ENCODE peak calls at places on chromosomes 4 and X, in six cellular contexts. V is GM12892, W is A549, D is uterus, C is spleen, M is right lobe of liver. Y is an unnamed sample.

GRCh38 chr4:6472387-6473263 is at the start of gene PPP2R2C:
- DNase-seq in W (peak; percentile 26), C (peak; percentile 65), D (no peak), V (no peak), M (no peak), Y (no peak)

GRCh38 chr4:40423735-40424134 is 88.6 kb downstream of the CHRNA9 start:
- DNase-seq in D (no peak), M (no peak), V (no peak), W (peak; percentile 43), C (no peak), Y (no peak)

GRCh38 chr4:140982613-140983340 is 150.5 kb downstream of the RNF150 start:
- DNase-seq in D (no peak), V (no peak), W (no peak), M (no peak), C (no peak), Y (peak; percentile 50)

GRCh38 chr4:10093801-10094552 is 22.6 kb downstream of the WDR1 start:
- DNase-seq in M (peak; percentile 43), D (no peak), W (no peak), C (no peak), V (no peak), Y (peak; percentile 77)

GRCh38 chr4:10832989-10833635 is 148.5 kb upstream of the CLNK start:
- DNase-seq in C (no peak), W (no peak), M (no peak), V (no peak), D (no peak), Y (no peak)

GRCh38 chrX:17535229-17535628 is 160.2 kb downstream of the NHS start:
- DNase-seq in C (no peak), D (no peak), M (no peak), V (peak; percentile 18), W (peak; percentile 46), Y (peak; percentile 32)

GRCh38 chr4:182492456-182492855 is 249.3 kb downstream of the TENM3 start:
- DNase-seq in C (no peak), V (no peak), D (no peak), M (no peak), W (no peak), Y (no peak)

GRCh38 chr4:155780773-155781172 is 22.0 kb downstream of the GUCY1B1 start:
- DNase-seq in C (no peak), V (no peak), D (no peak), M (no peak), W (no peak), Y (no peak)

GRCh38 chrX:76454456-76454927 is 27.0 kb downstream of the MAGEE1 start:
- DNase-seq in D (no peak), V (no peak), W (peak; percentile 23), M (no peak), C (peak; percentile 24), Y (no peak)

GRCh38 chr4:139281212-139281611 is 1.2 kb upstream of the MGARP start:
- DNase-seq in V (no peak), M (no peak), C (no peak), D (no peak), W (peak; percentile 14), Y (no peak)

GRCh38 chr4:76666940-76667532 is 230.9 kb downstream of the SOWAHB start:
- DNase-seq in V (no peak), W (no peak), C (no peak), M (no peak), D (no peak), Y (no peak)

GRCh38 chr4:137610960-137611359 is 78.7 kb upstream of the PCDH18 start:
- DNase-seq in V (no peak), W (peak; percentile 13), C (no peak), M (no peak), D (no peak), Y (no peak)

GRCh38 chrX:1577845-1578244 is 13.6 kb upstream of the AKAP17A start:
- DNase-seq in W (no peak), V (no peak), C (no peak), M (no peak), D (no peak), Y (no peak)

GRCh38 chrX:16484338-16484737 is 165.6 kb upstream of the S100G start:
- DNase-seq in D (no peak), V (no peak), M (no peak), C (no peak), W (peak; percentile 33), Y (peak; percentile 24)

GRCh38 chr4:681736-682451 is 7.1 kb downstream of the SLC49A3 start:
- DNase-seq in D (no peak), M (peak; percentile 70), V (no peak), C (peak; percentile 84), W (peak; percentile 30), Y (peak; percentile 56)

GRCh38 chr4:124415206-124415605 is 297.3 kb downstream of the ANKRD50 start:
- DNase-seq in V (no peak), C (no peak), W (no peak), D (no peak), M (no peak), Y (no peak)

GRCh38 chrX:48703642-48704481 is 7.3 kb downstream of the SUV39H1 start:
- DNase-seq in W (peak; percentile 22), D (no peak), M (no peak), C (peak; percentile 38), V (no peak), Y (no peak)

GRCh38 chrX:11437642-11438379 is 144.6 kb downstream of the AMELX start:
- DNase-seq in D (no peak), W (no peak), C (no peak), V (no peak), M (peak; percentile 60), Y (no peak)

GRCh38 chr4:119212251-119212963 is at the start of gene USP53:
- DNase-seq in M (peak; percentile 99), V (peak; percentile 79), C (peak; percentile 99), W (peak; percentile 97), D (peak; percentile 98), Y (peak; percentile 99)
- TF ChIP-seq POLR2A in M (peak; percentile 98), V (peak; percentile 74), C (peak; percentile 28), W (peak; percentile 76), D (peak; percentile 96), Y (peak; percentile 93)

GRCh38 chr4:78671812-78672440 is 104.2 kb upstream of the BMP2K start:
- DNase-seq in C (no peak), V (no peak), D (no peak), W (no peak), M (no peak), Y (no peak)

GRCh38 chr4:78669453-78669852 is 106.7 kb upstream of the BMP2K start:
- DNase-seq in M (no peak), D (no peak), W (peak; percentile 35), C (no peak), V (no peak), Y (no peak)

GRCh38 chr4:78672441-78672815 is 103.7 kb upstream of the BMP2K start:
- DNase-seq in D (no peak), M (no peak), V (no peak), W (no peak), C (no peak), Y (no peak)

GRCh38 chr4:78673258-78673817 is 102.8 kb upstream of the BMP2K start:
- DNase-seq in W (no peak), D (no peak), V (no peak), M (no peak), C (no peak), Y (no peak)

GRCh38 chr4:78675325-78675724 is 100.8 kb upstream of the BMP2K start:
- DNase-seq in C (no peak), M (no peak), V (no peak), W (no peak), D (no peak), Y (no peak)
- TF ChIP-seq POLR2A in C (no peak), M (no peak), V (no peak), W (no peak), D (no peak), Y (no peak)

GRCh38 chr4:109914356-109914755 is 1.7 kb downstream of the EGF start:
- DNase-seq in W (no peak), D (no peak), M (no peak), C (no peak), V (no peak), Y (no peak)

GRCh38 chr4:109915385-109916002 is 2.8 kb downstream of the EGF start:
- DNase-seq in C (no peak), V (no peak), M (no peak), W (no peak), D (no peak), Y (no peak)

GRCh38 chr4:109913842-109914241 is 1.2 kb downstream of the EGF start:
- DNase-seq in V (no peak), C (no peak), W (no peak), M (no peak), D (no peak), Y (no peak)

GRCh38 chr4:109910261-109910660 is 2.4 kb upstream of the EGF start:
- DNase-seq in C (no peak), V (no peak), W (no peak), D (no peak), M (no peak), Y (no peak)

GRCh38 chr4:109912706-109913621 is at the start of gene EGF:
- DNase-seq in W (peak; percentile 32), V (no peak), D (peak; percentile 15), C (no peak), M (no peak), Y (no peak)
- TF ChIP-seq POLR2A in W (no peak), V (no peak), D (no peak), C (no peak), M (no peak), Y (no peak)

DNA sequence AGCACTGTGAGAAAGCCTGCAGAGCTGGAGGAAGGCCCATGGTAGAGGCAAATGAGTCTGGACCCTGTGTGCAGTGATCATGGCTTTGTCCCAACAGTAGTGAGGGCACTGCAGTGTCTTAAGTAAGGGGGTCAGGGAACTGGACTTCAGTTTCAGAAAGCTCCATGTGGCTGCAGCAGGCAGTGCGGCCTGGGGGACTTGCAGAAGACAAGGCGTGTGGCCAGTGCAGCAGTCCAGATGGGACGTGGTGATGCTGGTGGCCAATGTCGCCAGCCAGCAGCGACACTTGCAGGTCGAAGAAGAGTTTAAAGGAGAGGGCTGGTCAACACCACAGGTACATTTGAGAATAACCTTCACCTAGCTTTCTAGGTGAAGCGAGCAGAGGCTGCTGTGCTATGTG is 113.4 kb downstream of the ZNF827 start:
- DNase-seq in M (no peak), W (no peak), V (no peak), D (no peak), C (no peak), Y (no peak)
- TF ChIP-seq POLR2A in M (no peak), W (no peak), V (no peak), D (no peak), C (no peak), Y (no peak)

GRCh38 chrX:120790118-120790517 is 85.5 kb downstream of the CT47B1 start:
- DNase-seq in M (no peak), D (peak; percentile 15), C (no peak), V (peak; percentile 25), W (peak; percentile 65), Y (peak; percentile 37)

GRCh38 chrX:120791013-120791643 is 84.5 kb downstream of the CT47B1 start:
- DNase-seq in D (peak; percentile 27), C (no peak), M (no peak), W (peak; percentile 35), V (no peak), Y (peak; percentile 83)

GRCh38 chrX:120794525-120794975 is 81.1 kb downstream of the CT47B1 start:
- DNase-seq in M (no peak), C (no peak), V (no peak), D (no peak), W (no peak), Y (no peak)

GRCh38 chrX:120793098-120793497 is 82.6 kb downstream of the CT47B1 start:
- DNase-seq in C (no peak), V (no peak), D (no peak), M (no peak), W (no peak), Y (no peak)

GRCh38 chrX:120790552-120790951 is 85.1 kb downstream of the CT47B1 start:
- DNase-seq in D (no peak), M (no peak), C (no peak), W (no peak), V (no peak), Y (no peak)
- TF ChIP-seq POLR2A in D (no peak), M (no peak), C (no peak), W (no peak), V (no peak), Y (no peak)

GRCh38 chr4:39365931-39366771 is at the start of gene RFC1:
- DNase-seq in D (peak; percentile 86), C (peak; percentile 97), M (peak; percentile 95), W (peak; percentile 92), V (peak; percentile 73), Y (peak; percentile 96)
- TF ChIP-seq POLR2A in D (no peak), C (peak; percentile 37), M (peak; percentile 81), W (peak; percentile 52), V (peak; percentile 86), Y (peak; percentile 9)

Y was measured in adrenal gland.